ENCODE peak calls at places on chromosomes 7 and 10, in six cellular contexts. L is mesendoderm, W is mesenchymal stem cell, S is IMR-90, Z is H9, I is H1. B is an unnamed sample.
A peak's percentile ranks its signal among the peaks of the same experiment; 100 is the strongest.

GRCh38 chr10:69425513-69426298 is 9.0 kb upstream of the TACR2 start:
- DNase-seq in S (no peak), Z (no peak), I (no peak), W (no peak), L (no peak), B (no peak)

GRCh38 chr7:130990178-130990832 is 256.3 kb upstream of the KLF14 start:
- DNase-seq in Z (no peak), L (no peak), W (no peak), S (no peak), I (no peak), B (no peak)

GRCh38 chr10:44975487-44976331 is 2.9 kb downstream of the DEPP1 start:
- DNase-seq in Z (peak; percentile 59), I (peak; percentile 60), W (peak; percentile 85), S (peak; percentile 76), L (peak; percentile 90), B (no peak)

GRCh38 chr10:77636967-77637473 is 588 bp downstream of the KCNMA1 start:
- DNase-seq in W (no peak), Z (peak; percentile 41), S (no peak), I (peak; percentile 64), L (peak; percentile 13), B (no peak)

GRCh38 chr10:27240212-27240890 is at the start of gene ACBD5:
- DNase-seq in S (peak; percentile 72), L (peak; percentile 95), Z (peak; percentile 84), W (peak; percentile 85), I (peak; percentile 82), B (peak; percentile 73)

GRCh38 chr10:132399117-132400035 is 2.4 kb downstream of the PWWP2B start:
- DNase-seq in L (no peak), Z (no peak), W (no peak), I (no peak), S (no peak), B (no peak)

GRCh38 chr10:44557596-44558191 is 172.8 kb upstream of the CXCL12 start:
- DNase-seq in I (no peak), W (no peak), Z (no peak), S (no peak), L (no peak), B (no peak)

GRCh38 chr7:39589323-39590111 is 23.3 kb downstream of the YAE1 start:
- DNase-seq in L (peak; percentile 98), I (no peak), S (peak; percentile 84), W (peak; percentile 91), Z (peak; percentile 70), B (peak; percentile 17)

GRCh38 chr10:102150970-102151773 is 1.0 kb upstream of the NOLC1 start:
- DNase-seq in L (peak; percentile 81), S (peak; percentile 79), Z (no peak), W (peak; percentile 70), I (no peak), B (no peak)

GRCh38 chr7:50092579-50093411 is at the start of gene ZPBP:
- DNase-seq in W (peak; percentile 21), I (peak; percentile 51), S (peak; percentile 4), Z (peak; percentile 70), L (peak; percentile 63), B (peak; percentile 48)

GRCh38 chr7:22150221-22150620 is 204.5 kb upstream of the CDCA7L start:
- DNase-seq in S (peak; percentile 13), I (no peak), L (no peak), Z (no peak), W (no peak), B (no peak)

GRCh38 chr10:78932084-78932386 is 136.7 kb upstream of the ZMIZ1 start:
- DNase-seq in W (no peak), L (no peak), S (no peak), Z (no peak), I (no peak), B (no peak)

GRCh38 chr7:23158546-23158945 is 23.3 kb upstream of the NUP42 start:
- DNase-seq in I (no peak), L (no peak), Z (no peak), S (no peak), W (no peak), B (no peak)
- H2BK15ac ChIP-seq in I (no peak overlapping the region), L (no peak overlapping the region), Z (no peak overlapping the region), S (no peak overlapping the region), W (no peak overlapping the region), B (no peak overlapping the region)

DNA sequence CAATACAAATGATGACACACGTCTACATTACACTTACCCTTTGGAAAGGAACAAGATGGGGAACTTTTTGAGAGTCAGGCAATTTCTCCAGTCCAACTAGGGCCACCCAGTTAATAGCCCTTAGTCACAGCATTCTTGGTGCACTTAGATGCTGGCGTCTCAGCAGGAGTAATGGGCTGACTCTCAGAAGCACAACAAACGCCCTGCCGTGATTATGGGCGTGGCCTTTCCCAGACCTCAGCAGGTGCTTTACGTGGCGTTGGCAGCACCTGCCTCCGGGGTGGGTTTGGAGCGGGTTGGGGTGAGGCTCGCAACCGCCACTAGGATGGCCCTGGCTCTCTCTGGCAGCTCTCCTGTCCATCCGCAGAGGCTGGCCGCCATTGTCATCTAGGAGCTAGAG is 147.6 kb upstream of the SHH start:
- DNase-seq in L (no peak), I (peak; percentile 43), S (no peak), Z (peak; percentile 36), W (no peak), B (no peak)
- H2BK15ac ChIP-seq in L (no peak overlapping the region), I (no peak overlapping the region), S (no peak overlapping the region), Z (no peak overlapping the region), W (no peak overlapping the region), B (no peak overlapping the region)

GRCh38 chr7:106269263-106269961 is 15.4 kb downstream of the NAMPT start:
- DNase-seq in I (no peak), W (no peak), Z (no peak), L (no peak), S (no peak), B (no peak)

GRCh38 chr7:106270122-106270977 is 14.4 kb downstream of the NAMPT start:
- DNase-seq in I (no peak), L (no peak), Z (no peak), W (no peak), S (no peak), B (no peak)

GRCh38 chr7:106276513-106276912 is 8.3 kb downstream of the NAMPT start:
- DNase-seq in S (no peak), I (no peak), Z (no peak), W (no peak), L (no peak), B (no peak)

GRCh38 chr7:106277976-106278375 is 6.8 kb downstream of the NAMPT start:
- DNase-seq in W (peak; percentile 32), S (no peak), L (no peak), Z (no peak), I (no peak), B (no peak)

DNA sequence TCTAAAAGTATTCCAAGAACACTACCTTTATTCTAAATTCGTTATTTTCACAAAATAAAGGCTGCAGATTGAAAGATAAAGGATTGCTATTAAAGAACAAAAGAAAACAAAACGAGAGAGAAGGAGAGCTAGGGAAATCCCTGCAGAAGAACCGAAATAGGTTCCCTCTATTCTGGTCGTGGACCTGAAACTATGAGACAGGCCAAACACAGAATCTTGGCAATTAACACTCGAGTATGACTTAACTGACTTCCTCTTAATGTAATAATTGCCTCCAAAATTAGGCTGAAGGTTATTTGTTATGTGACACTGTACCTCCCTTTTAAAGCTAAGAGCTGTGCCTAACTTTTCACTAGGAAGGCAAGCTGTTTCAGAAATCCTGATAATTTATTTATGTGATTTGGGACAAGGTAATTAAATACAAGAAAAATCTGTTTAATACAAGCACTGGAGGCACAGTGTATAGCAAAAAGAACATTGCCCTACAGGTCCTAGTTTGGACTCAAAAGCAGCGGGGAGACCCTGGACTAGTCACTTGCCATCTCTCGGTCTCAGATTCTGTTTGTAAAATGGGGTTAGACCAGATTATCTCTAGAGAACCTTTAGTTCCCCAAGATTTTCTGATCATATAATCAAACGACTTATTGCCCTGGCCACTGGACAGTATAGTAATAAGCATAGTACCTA is 11.6 kb downstream of the NAMPT start:
- DNase-seq in I (no peak), Z (no peak), W (peak; percentile 37), L (no peak), S (no peak), B (no peak)
- H2BK15ac ChIP-seq in I (no peak overlapping the region), Z (no peak overlapping the region), W (no peak overlapping the region), L (no peak overlapping the region), S (no peak overlapping the region), B (no peak overlapping the region)

GRCh38 chr10:4312046-4312835 is 513.8 kb upstream of the AKR1E2 start:
- DNase-seq in Z (no peak), W (no peak), L (no peak), I (no peak), S (no peak), B (no peak)

GRCh38 chr10:4315529-4315928 is 510.5 kb upstream of the AKR1E2 start:
- DNase-seq in I (no peak), L (no peak), Z (no peak), S (peak; percentile 65), W (no peak), B (no peak)

GRCh38 chr10:4319870-4320367 is 506.1 kb upstream of the AKR1E2 start:
- DNase-seq in Z (no peak), W (no peak), I (no peak), S (no peak), L (no peak), B (no peak)

GRCh38 chr10:4316166-4316810 is 509.7 kb upstream of the AKR1E2 start:
- DNase-seq in W (peak; percentile 28), I (no peak), S (peak; percentile 89), L (no peak), Z (no peak), B (no peak)
- H2BK15ac ChIP-seq in W (no peak overlapping the region), I (no peak overlapping the region), S (peak overlapping the region; percentile 36), L (no peak overlapping the region), Z (no peak overlapping the region), B (no peak overlapping the region)

DNA sequence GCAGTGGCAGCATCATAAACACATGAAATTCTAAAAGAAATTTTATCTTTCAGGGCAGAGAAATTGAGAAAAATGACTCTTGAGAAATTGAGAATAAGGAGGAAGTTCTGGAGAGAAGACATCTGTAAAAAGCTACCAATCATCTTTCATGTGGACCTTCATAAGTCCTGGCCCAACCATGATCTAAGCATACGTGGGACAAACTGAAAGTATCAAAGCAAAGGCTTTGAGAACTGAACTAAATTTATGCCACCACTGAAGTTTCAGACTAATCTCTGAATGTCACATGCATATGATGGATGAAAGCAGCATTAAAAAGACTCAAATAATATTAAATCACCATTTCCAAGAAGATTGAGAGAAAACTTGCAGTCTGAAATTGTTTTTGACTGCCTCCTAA is 1502.8 kb upstream of the LRRTM3 start:
- DNase-seq in L (no peak), I (no peak), W (no peak), Z (no peak), S (no peak), B (no peak)
- H2BK15ac ChIP-seq in L (no peak overlapping the region), I (no peak overlapping the region), W (no peak overlapping the region), Z (no peak overlapping the region), S (no peak overlapping the region), B (no peak overlapping the region)

GRCh38 chr10:72814134-72814790 is 79.3 kb upstream of the OIT3 start:
- DNase-seq in S (no peak), I (no peak), L (no peak), Z (no peak), W (no peak), B (no peak)
- H2BK15ac ChIP-seq in S (no peak overlapping the region), I (no peak overlapping the region), L (no peak overlapping the region), Z (no peak overlapping the region), W (no peak overlapping the region), B (no peak overlapping the region)